ENCODE peak calls at places on chromosomes 12 and 14, in seven cellular contexts. R, Q, M, N, D, J and G are unnamed samples.

GRCh38 chr12:87280356-87280755 is 748.8 kb downstream of the C12orf50 start:
- DNase-seq in M (no peak), J (peak; percentile 43), N (no peak), R (no peak), Q (no peak), D (no peak), G (no peak)

GRCh38 chr12:56188786-56189335 is 422 bp downstream of the SMARCC2 start:
- DNase-seq in J (no peak), N (peak; percentile 84), Q (no peak), R (no peak), D (peak; percentile 85), M (no peak), G (no peak)

GRCh38 chr14:34857689-34858449 is 17.3 kb downstream of the BAZ1A start:
- DNase-seq in M (peak; percentile 51), N (no peak), R (no peak), D (no peak), Q (no peak), J (no peak), G (no peak)

GRCh38 chr14:22776215-22776614 is 9.7 kb downstream of the OXA1L start:
- DNase-seq in M (no peak), J (no peak), D (no peak), N (no peak), R (no peak), Q (no peak), G (no peak)

GRCh38 chr12:7444076-7444475 is at the start of gene CD163L1:
- DNase-seq in M (no peak), Q (no peak), N (no peak), D (no peak), R (no peak), J (no peak), G (no peak)

GRCh38 chr14:36105401-36105800 is 71.1 kb downstream of the PTCSC3 start:
- DNase-seq in M (no peak), R (no peak), D (peak; percentile 76), N (peak; percentile 75), J (no peak), Q (no peak), G (peak; percentile 4)

GRCh38 chr12:1099158-1099557 is 108.1 kb downstream of the ERC1 start:
- DNase-seq in M (no peak), J (peak; percentile 46), N (no peak), Q (no peak), R (no peak), D (no peak), G (no peak)

GRCh38 chr14:64196668-64197411 is 97.3 kb downstream of the ESR2 start:
- DNase-seq in R (peak; percentile 90), J (no peak), M (no peak), N (peak; percentile 75), Q (no peak), D (peak; percentile 90), G (peak; percentile 58)

GRCh38 chr14:23366163-23366921 is 1.4 kb upstream of the EFS start:
- DNase-seq in M (no peak), R (peak; percentile 82), J (no peak), D (peak; percentile 97), Q (no peak), N (peak; percentile 97), G (peak; percentile 38)

GRCh38 chr14:25431211-25432076 is 381.5 kb upstream of the STXBP6 start:
- DNase-seq in R (no peak), M (peak; percentile 13), J (peak; percentile 23), Q (no peak), D (peak; percentile 89), N (peak; percentile 58), G (no peak)

GRCh38 chr12:26658991-26659390 is 174.0 kb downstream of the ITPR2 start:
- DNase-seq in D (no peak), Q (no peak), R (no peak), N (no peak), J (no peak), M (no peak), G (no peak)

GRCh38 chr12:52877242-52877641 is 27.6 kb downstream of the KRT8 start:
- DNase-seq in M (no peak), Q (no peak), D (no peak), N (no peak), J (no peak), R (no peak), G (no peak)

GRCh38 chr14:22780105-22780679 is 13.7 kb downstream of the OXA1L start:
- DNase-seq in R (no peak), N (no peak), J (no peak), Q (no peak), M (no peak), D (no peak), G (no peak)

GRCh38 chr12:26239508-26240328 is 44.3 kb downstream of the SSPN start:
- DNase-seq in D (no peak), N (no peak), M (no peak), Q (no peak), R (no peak), J (no peak), G (peak; percentile 98)

GRCh38 chr14:75877884-75878283 is 103.9 kb downstream of the TGFB3 start:
- DNase-seq in N (no peak), D (no peak), J (no peak), R (no peak), Q (no peak), M (no peak), G (no peak)

GRCh38 chr14:64763801-64764511 is 59.7 kb downstream of the PLEKHG3 start:
- DNase-seq in R (no peak), M (no peak), D (peak; percentile 66), N (peak; percentile 41), J (no peak), Q (no peak), G (peak; percentile 97)

GRCh38 chr14:95703341-95703740 is 10.6 kb downstream of the TCL1A start:
- DNase-seq in N (no peak), M (no peak), Q (no peak), R (no peak), D (no peak), J (no peak), G (no peak)

GRCh38 chr12:132633398-132633797 is 14.8 kb downstream of the P2RX2 start:
- DNase-seq in J (no peak), R (no peak), N (no peak), Q (no peak), D (no peak), M (no peak), G (no peak)

GRCh38 chr12:100360450-100360849 is 3.6 kb downstream of the SLC17A8 start:
- DNase-seq in R (no peak), D (no peak), M (no peak), Q (no peak), N (no peak), J (no peak), G (no peak)

GRCh38 chr12:24795699-24796385 is 153.1 kb downstream of the BCAT1 start:
- DNase-seq in N (no peak), R (no peak), M (peak; percentile 79), J (peak; percentile 35), Q (no peak), D (no peak), G (no peak)

GRCh38 chr14:23646648-23647549 is 10.7 kb downstream of the DHRS2 start:
- DNase-seq in M (no peak), N (no peak), Q (no peak), D (no peak), J (no peak), R (no peak), G (no peak)

GRCh38 chr12:43015090-43015737 is 425.7 kb upstream of the PRICKLE1 start:
- DNase-seq in J (no peak), Q (no peak), N (no peak), D (no peak), R (no peak), M (no peak), G (no peak)

GRCh38 chr14:57274551-57274950 is 5.8 kb downstream of the AP5M1 start:
- DNase-seq in N (no peak), R (no peak), J (no peak), M (no peak), Q (no peak), D (no peak), G (no peak)

GRCh38 chr14:71181215-71182003 is 274.1 kb downstream of the PCNX1 start:
- DNase-seq in R (no peak), J (no peak), Q (no peak), M (no peak), D (peak; percentile 16), N (no peak), G (no peak)

GRCh38 chr12:100401660-100402059 is 44.8 kb downstream of the SLC17A8 start:
- DNase-seq in R (no peak), D (no peak), M (no peak), J (no peak), N (no peak), Q (no peak), G (no peak)

GRCh38 chr14:53956427-53957201 is at the start of gene BMP4:
- DNase-seq in R (peak; percentile 90), N (peak; percentile 86), D (peak; percentile 94), J (no peak), M (no peak), Q (no peak), G (no peak)
- H3K27me3 ChIP-seq in R (peaks cover 17% of the 10 kb centered on the region), N (peaks cover 98% of the 10 kb centered on the region), D (peaks cover 36% of the 10 kb centered on the region), J (no peaks in the 10 kb centered on the region), M (no peaks in the 10 kb centered on the region), Q (peaks cover 20% of the 10 kb centered on the region), G (peaks cover 65% of the 10 kb centered on the region)

GRCh38 chr14:105099778-105100177 is 34.5 kb upstream of the GPR132 start:
- DNase-seq in J (no peak), R (no peak), D (no peak), N (no peak), Q (no peak), M (no peak), G (no peak)

GRCh38 chr14:105105158-105105557 is 39.9 kb upstream of the GPR132 start:
- DNase-seq in J (no peak), M (no peak), N (no peak), Q (no peak), R (no peak), D (no peak), G (no peak)

GRCh38 chr14:105100931-105101330 is 35.7 kb upstream of the GPR132 start:
- DNase-seq in R (no peak), N (no peak), D (no peak), Q (no peak), J (no peak), M (no peak), G (no peak)

GRCh38 chr14:105102361-105102760 is 37.1 kb upstream of the GPR132 start:
- DNase-seq in M (no peak), N (no peak), Q (no peak), D (no peak), R (no peak), J (no peak), G (no peak)

DNA sequence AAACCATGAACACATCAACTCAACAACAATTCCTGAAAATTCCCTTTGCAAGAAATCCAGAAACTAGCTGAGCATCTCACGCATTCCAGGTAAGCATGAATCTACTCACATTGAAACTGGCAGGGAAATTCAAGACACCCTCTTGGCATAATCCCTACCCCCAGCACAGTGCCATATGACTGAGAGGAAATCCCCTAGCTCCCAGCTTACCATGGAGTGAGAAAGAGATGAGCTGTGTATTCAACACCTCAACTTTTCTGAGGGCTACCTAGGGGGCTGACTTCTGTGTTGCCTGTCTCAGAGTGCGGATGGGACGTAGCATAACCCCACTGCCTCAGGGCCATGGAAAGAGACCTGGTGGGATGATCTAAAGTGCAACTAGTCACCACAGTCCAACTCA is 37.7 kb upstream of the GPR132 start:
- DNase-seq in R (no peak), D (no peak), Q (no peak), N (no peak), M (no peak), J (no peak), G (no peak)
- H3K27me3 ChIP-seq in R (peaks cover 16% of the 10 kb centered on the region), D (peaks cover 10% of the 10 kb centered on the region), Q (no peaks in the 10 kb centered on the region), N (peaks cover 40% of the 10 kb centered on the region), M (peaks cover 10% of the 10 kb centered on the region), J (peaks cover 74% of the 10 kb centered on the region), G (peaks cover 23% of the 10 kb centered on the region)

GRCh38 chr14:78836777-78837176 is 666.6 kb downstream of the NRXN3 start:
- DNase-seq in R (no peak), D (peak; percentile 93), Q (no peak), N (peak; percentile 71), M (peak; percentile 46), J (peak; percentile 67), G (peak; percentile 67)
- H3K27me3 ChIP-seq in R (no peaks in the 10 kb centered on the region), D (no peaks in the 10 kb centered on the region), Q (no peaks in the 10 kb centered on the region), N (no peaks in the 10 kb centered on the region), M (no peaks in the 10 kb centered on the region), J (no peaks in the 10 kb centered on the region), G (no peaks in the 10 kb centered on the region)

GRCh38 chr12:3493225-3494049 is 2.4 kb downstream of the PRMT8 start:
- DNase-seq in D (peak; percentile 74), M (peak; percentile 68), Q (no peak), N (peak; percentile 78), R (no peak), J (no peak), G (no peak)
- H3K27me3 ChIP-seq in D (peaks cover 84% of the 10 kb centered on the region), M (peaks cover 28% of the 10 kb centered on the region), Q (peaks cover 51% of the 10 kb centered on the region), N (peaks cover 81% of the 10 kb centered on the region), R (peaks cover 70% of the 10 kb centered on the region), J (peaks cover 76% of the 10 kb centered on the region), G (peaks cover 60% of the 10 kb centered on the region)